ENCODE peak calls at places on chromosomes 4 and X, in eight cellular contexts. R, S, V, H, J, W, U and G are unnamed samples.

GRCh38 chr4:107035711-107036601 is at the start of gene DKK2:
- DNase-seq in R (peak), S (no peak), V (peak), H (peak), J (no peak), W (peak), U (peak), G (peak)

GRCh38 chrX:10008483-10009056 is 41.4 kb downstream of the CLDN34 start:
- DNase-seq in R (peak), S (no peak), V (no peak), H (peak), J (no peak), W (no peak), U (peak), G (no peak)

GRCh38 chr4:81891005-81891795 is 419.5 kb upstream of the RASGEF1B start:
- DNase-seq in R (no peak), S (no peak), V (no peak), H (no peak), J (no peak), W (no peak), U (no peak), G (no peak)

GRCh38 chrX:47743504-47743903 is 84.5 kb upstream of the UXT start:
- DNase-seq in R (peak), S (no peak), V (no peak), H (peak), J (no peak), W (no peak), U (peak), G (peak)

GRCh38 chr4:5751073-5751917 is 40.3 kb downstream of the EVC start:
- DNase-seq in R (peak), S (no peak), V (no peak), H (peak), J (no peak), W (no peak), U (peak), G (peak)

GRCh38 chr4:169604903-169605331 is 7.5 kb downstream of the NEK1 start:
- DNase-seq in R (no peak), S (no peak), V (no peak), H (no peak), J (no peak), W (no peak), U (no peak), G (no peak)

GRCh38 chr4:159655547-159655946 is 552.7 kb downstream of the RAPGEF2 start:
- DNase-seq in R (peak), S (peak), V (no peak), H (peak), J (peak), W (no peak), U (no peak), G (peak)

GRCh38 chrX:136779346-136779781 is 1.4 kb downstream of the ARHGEF6 start:
- DNase-seq in R (no peak), S (no peak), V (no peak), H (no peak), J (no peak), W (no peak), U (no peak), G (no peak)

GRCh38 chrX:53621418-53621986 is 65.0 kb downstream of the HUWE1 start:
- DNase-seq in R (no peak), S (no peak), V (no peak), H (no peak), J (no peak), W (no peak), U (no peak), G (no peak)

GRCh38 chr4:128728190-128728589 is 81.3 kb upstream of the JADE1 start:
- DNase-seq in R (no peak), S (no peak), V (no peak), H (no peak), J (no peak), W (no peak), U (no peak), G (no peak)

GRCh38 chr4:77959566-77960338 is 97.1 kb downstream of the MRPL1 start:
- DNase-seq in R (peak), S (peak), V (no peak), H (peak), J (peak), W (no peak), U (peak), G (peak)